ENCODE peak calls at places on chromosomes 2 and 18, in four cellular contexts. One of them, this sample, is unnamed.
A peak's percentile ranks its signal among the peaks of the same experiment; 100 is the strongest.

GRCh38 chr18:73520229-73520628 is 627.4 kb downstream of the FBXO15 start:
- DNase-seq in K562: no peak
- DNase-seq in HepG2: peak; percentile 5
- DNase-seq in HCT116: no peak
- DNase-seq in this sample: no peak

GRCh38 chr2:85106489-85107180 is 26.6 kb upstream of the TCF7L1 start:
- DNase-seq in K562: no peak
- DNase-seq in HepG2: no peak
- DNase-seq in HCT116: no peak
- DNase-seq in this sample: no peak

GRCh38 chr18:8808001-8808400 is 102.6 kb downstream of the MTCL1 start:
- DNase-seq in K562: no peak
- DNase-seq in HepG2: no peak
- DNase-seq in HCT116: no peak
- DNase-seq in this sample: no peak

GRCh38 chr2:221134718-221135117 is 437.4 kb downstream of the EPHA4 start:
- DNase-seq in K562: no peak
- DNase-seq in HepG2: no peak
- DNase-seq in HCT116: no peak
- DNase-seq in this sample: no peak

GRCh38 chr2:105385703-105386540 is 12.9 kb downstream of the FHL2 start:
- DNase-seq in K562: no peak
- DNase-seq in HepG2: peak; percentile 79
- DNase-seq in HCT116: no peak
- DNase-seq in this sample: no peak

GRCh38 chr2:177326591-177326990 is 62.1 kb upstream of the NFE2L2 start:
- DNase-seq in K562: no peak
- DNase-seq in HepG2: no peak
- DNase-seq in HCT116: no peak
- DNase-seq in this sample: no peak

GRCh38 chr2:195018462-195018861 is 638.6 kb upstream of the SLC39A10 start:
- DNase-seq in K562: no peak
- DNase-seq in HepG2: no peak
- DNase-seq in HCT116: no peak
- DNase-seq in this sample: no peak

GRCh38 chr18:23908827-23909226 is 105.7 kb upstream of the TTC39C start:
- DNase-seq in K562: no peak
- DNase-seq in HepG2: no peak
- DNase-seq in HCT116: no peak
- DNase-seq in this sample: no peak

GRCh38 chr2:45882707-45883106 is 231.2 kb downstream of the PRKCE start:
- DNase-seq in K562: no peak
- DNase-seq in HepG2: no peak
- DNase-seq in HCT116: no peak
- DNase-seq in this sample: no peak

GRCh38 chr2:28206786-28207185 is 185.9 kb upstream of the FOSL2 start:
- DNase-seq in K562: no peak
- DNase-seq in HepG2: no peak
- DNase-seq in HCT116: no peak
- DNase-seq in this sample: no peak

GRCh38 chr2:121489944-121490585 is 40.6 kb upstream of the RNU4ATAC start:
- DNase-seq in K562: no peak
- DNase-seq in HepG2: no peak
- DNase-seq in HCT116: no peak
- DNase-seq in this sample: no peak

GRCh38 chr2:121490734-121491133 is 39.9 kb upstream of the RNU4ATAC start:
- DNase-seq in K562: no peak
- DNase-seq in HepG2: no peak
- DNase-seq in HCT116: no peak
- DNase-seq in this sample: no peak

GRCh38 chr2:121491566-121491965 is 39.1 kb upstream of the RNU4ATAC start:
- DNase-seq in K562: no peak
- DNase-seq in HepG2: no peak
- DNase-seq in HCT116: no peak
- DNase-seq in this sample: no peak

GRCh38 chr2:121486191-121486590 is 44.5 kb upstream of the RNU4ATAC start:
- DNase-seq in K562: no peak
- DNase-seq in HepG2: no peak
- DNase-seq in HCT116: no peak
- DNase-seq in this sample: no peak

GRCh38 chr2:121489284-121489683 is 41.4 kb upstream of the RNU4ATAC start:
- DNase-seq in K562: no peak
- DNase-seq in HepG2: peak; percentile 66
- DNase-seq in HCT116: no peak
- DNase-seq in this sample: no peak
- TF ChIP-seq SIN3A in K562: no peak
- TF ChIP-seq SIN3A in HepG2: no peak
- TF ChIP-seq SIN3A in HCT116: no peak
- TF ChIP-seq SIN3A in this sample: no peak

DNA sequence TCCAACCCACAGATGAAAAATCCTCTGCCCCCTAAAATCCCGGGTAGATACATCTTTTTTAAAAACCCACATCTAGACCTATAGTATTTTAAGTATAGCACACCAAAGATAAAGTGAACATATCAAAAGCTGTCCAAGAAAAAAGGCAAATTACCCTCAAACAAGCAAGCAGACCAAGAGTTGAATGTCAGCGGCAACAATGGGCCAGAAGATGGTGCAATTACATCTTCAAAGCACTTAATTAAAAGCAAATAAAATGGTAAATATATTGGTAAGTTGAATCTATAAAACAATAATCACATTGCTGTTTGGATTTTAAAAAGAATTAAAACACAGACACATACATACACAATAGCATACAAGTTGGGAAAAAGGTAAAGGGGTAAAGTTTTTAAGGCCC is 98.5 kb downstream of the MYOM1 start:
- DNase-seq in K562: no peak
- DNase-seq in HepG2: no peak
- DNase-seq in HCT116: no peak
- DNase-seq in this sample: no peak
- TF ChIP-seq CTCF in K562: no peak
- TF ChIP-seq CTCF in HepG2: no peak
- TF ChIP-seq CTCF in HCT116: peak; percentile 19
- TF ChIP-seq CTCF in this sample: no peak

DNA sequence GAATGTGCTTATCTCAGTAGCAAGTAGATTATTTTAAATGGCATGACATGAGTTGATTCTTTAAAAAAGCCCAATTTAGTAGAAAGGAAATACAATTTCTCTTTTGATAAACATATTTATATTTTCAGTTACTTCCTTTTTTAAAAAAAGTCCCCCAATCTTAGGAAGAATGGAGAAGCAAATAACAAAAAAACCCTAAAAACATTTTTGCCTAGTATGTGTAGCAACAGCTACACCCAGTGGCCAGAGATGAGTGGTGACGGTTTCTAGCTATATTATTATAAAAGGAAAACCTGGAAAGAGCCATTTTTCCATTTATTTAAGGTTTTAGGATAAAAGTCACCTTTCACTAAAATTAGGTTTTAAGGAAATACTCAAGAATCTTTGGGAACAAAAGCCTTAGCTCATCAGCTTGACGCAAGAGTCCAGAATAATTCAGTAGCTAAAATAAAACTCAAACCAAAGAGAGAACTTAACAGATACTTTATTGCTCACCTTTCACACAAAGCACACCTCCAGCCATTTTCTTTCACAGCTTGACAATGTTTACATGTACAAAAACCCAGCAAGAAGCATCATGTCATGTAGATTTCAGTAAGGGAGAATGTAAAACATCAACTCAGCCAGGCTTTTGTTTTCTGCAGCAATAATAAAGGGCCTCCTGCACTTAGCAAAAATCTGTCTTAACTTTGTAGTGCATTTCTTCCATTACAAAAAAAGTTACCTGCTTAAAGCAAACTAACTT is 15.7 kb downstream of the FAM98A start:
- DNase-seq in K562: peak; percentile 23
- DNase-seq in HepG2: peak; percentile 36
- DNase-seq in HCT116: no peak
- DNase-seq in this sample: no peak
- TF ChIP-seq TCF7L2 in K562: no peak
- TF ChIP-seq TCF7L2 in HepG2: no peak
- TF ChIP-seq TCF7L2 in HCT116: no peak
- TF ChIP-seq TCF7L2 in this sample: no peak

GRCh38 chr2:219983836-219984235 is 356.4 kb downstream of the SLC4A3 start:
- DNase-seq in K562: no peak
- DNase-seq in HepG2: no peak
- DNase-seq in HCT116: no peak
- DNase-seq in this sample: no peak

GRCh38 chr2:219991116-219991515 is 363.7 kb downstream of the SLC4A3 start:
- DNase-seq in K562: no peak
- DNase-seq in HepG2: no peak
- DNase-seq in HCT116: no peak
- DNase-seq in this sample: no peak

GRCh38 chr2:219985017-219985416 is 357.6 kb downstream of the SLC4A3 start:
- DNase-seq in K562: no peak
- DNase-seq in HepG2: no peak
- DNase-seq in HCT116: no peak
- DNase-seq in this sample: no peak

GRCh38 chr2:219987830-219988229 is 360.4 kb downstream of the SLC4A3 start:
- DNase-seq in K562: no peak
- DNase-seq in HepG2: no peak
- DNase-seq in HCT116: no peak
- DNase-seq in this sample: no peak
- TF ChIP-seq SIN3A in K562: no peak
- TF ChIP-seq SIN3A in HepG2: no peak
- TF ChIP-seq SIN3A in HCT116: no peak
- TF ChIP-seq SIN3A in this sample: no peak

This sample was measured in Panc1.